ENCODE peak calls at places on chromosomes 12 and 14, in five cellular contexts. One of them, this sample, is unnamed.
A peak's percentile ranks its signal among the peaks of the same experiment; 100 is the strongest.

GRCh38 chr14:92122351-92122677 is 545 bp downstream of the CPSF2 start:
- DNase-seq in HepG2: peak; percentile 18
- DNase-seq in K562: no peak
- DNase-seq in H1: no peak
- DNase-seq in GM12878: no peak
- DNase-seq in this sample: no peak

GRCh38 chr14:100747021-100747586 is 20.4 kb downstream of the DLK1 start:
- DNase-seq in K562: no peak
- DNase-seq in H1: no peak
- DNase-seq in HepG2: peak; percentile 55
- DNase-seq in GM12878: no peak
- DNase-seq in this sample: peak; percentile 45

GRCh38 chr14:75822522-75823288 is 159.1 kb downstream of the TGFB3 start:
- DNase-seq in H1: no peak
- DNase-seq in HepG2: no peak
- DNase-seq in GM12878: no peak
- DNase-seq in K562: no peak
- DNase-seq in this sample: peak; percentile 67

GRCh38 chr14:55819610-55820304 is 239.8 kb downstream of the KTN1 start:
- DNase-seq in GM12878: peak; percentile 40
- DNase-seq in K562: no peak
- DNase-seq in HepG2: no peak
- DNase-seq in H1: no peak
- DNase-seq in this sample: no peak

GRCh38 chr14:65783576-65783975 is 371.0 kb downstream of the FUT8 start:
- DNase-seq in H1: no peak
- DNase-seq in HepG2: no peak
- DNase-seq in GM12878: no peak
- DNase-seq in K562: no peak
- DNase-seq in this sample: no peak

GRCh38 chr12:131142891-131143637 is 189.4 kb downstream of the ADGRD1 start:
- DNase-seq in K562: no peak
- DNase-seq in HepG2: no peak
- DNase-seq in GM12878: no peak
- DNase-seq in H1: no peak
- DNase-seq in this sample: no peak

GRCh38 chr12:46794593-46795190 is 31.1 kb downstream of the SLC38A4 start:
- DNase-seq in GM12878: peak; percentile 28
- DNase-seq in H1: no peak
- DNase-seq in K562: no peak
- DNase-seq in HepG2: no peak
- DNase-seq in this sample: no peak

GRCh38 chr14:59507063-59507751 is 22.9 kb downstream of the JKAMP start:
- DNase-seq in K562: peak; percentile 55
- DNase-seq in H1: peak; percentile 58
- DNase-seq in GM12878: no peak
- DNase-seq in HepG2: peak; percentile 62
- DNase-seq in this sample: peak; percentile 42

GRCh38 chr12:103441437-103442186 is 54.2 kb downstream of the C12orf42 start:
- DNase-seq in K562: no peak
- DNase-seq in H1: no peak
- DNase-seq in GM12878: peak; percentile 97
- DNase-seq in HepG2: no peak
- DNase-seq in this sample: no peak

GRCh38 chr12:31325877-31326631 is at the start of gene SINHCAF:
- DNase-seq in H1: peak; percentile 99
- DNase-seq in GM12878: peak; percentile 92
- DNase-seq in K562: peak; percentile 94
- DNase-seq in HepG2: peak; percentile 99
- DNase-seq in this sample: peak; percentile 96

GRCh38 chr12:124898200-124898950 is 16.1 kb downstream of the UBC start:
- DNase-seq in H1: peak; percentile 53
- DNase-seq in HepG2: peak; percentile 63
- DNase-seq in GM12878: no peak
- DNase-seq in K562: peak; percentile 50
- DNase-seq in this sample: no peak

GRCh38 chr12:124829708-124830304 is 33.9 kb downstream of the SCARB1 start:
- DNase-seq in HepG2: peak; percentile 39
- DNase-seq in GM12878: no peak
- DNase-seq in H1: no peak
- DNase-seq in K562: peak; percentile 58
- DNase-seq in this sample: no peak

GRCh38 chr12:106498056-106498455 is 84.7 kb upstream of the RFX4 start:
- DNase-seq in HepG2: no peak
- DNase-seq in H1: no peak
- DNase-seq in K562: no peak
- DNase-seq in GM12878: no peak
- DNase-seq in this sample: no peak

GRCh38 chr12:123056053-123056452 is 75.6 kb downstream of the ARL6IP4 start:
- DNase-seq in GM12878: no peak
- DNase-seq in H1: no peak
- DNase-seq in K562: peak; percentile 56
- DNase-seq in HepG2: no peak
- DNase-seq in this sample: peak; percentile 13

GRCh38 chr12:115294443-115295133 is 610.6 kb upstream of the TBX3 start:
- DNase-seq in K562: no peak
- DNase-seq in GM12878: no peak
- DNase-seq in HepG2: no peak
- DNase-seq in H1: no peak
- DNase-seq in this sample: no peak

GRCh38 chr12:24505366-24506025 is 443.4 kb downstream of the BCAT1 start:
- DNase-seq in GM12878: no peak
- DNase-seq in H1: no peak
- DNase-seq in HepG2: no peak
- DNase-seq in K562: no peak
- DNase-seq in this sample: no peak

GRCh38 chr12:66409195-66409871 is 107.0 kb downstream of the HELB start:
- DNase-seq in H1: peak; percentile 33
- DNase-seq in HepG2: peak; percentile 34
- DNase-seq in GM12878: no peak
- DNase-seq in K562: no peak
- DNase-seq in this sample: peak; percentile 57

GRCh38 chr12:89235189-89235993 is 116.9 kb downstream of the DUSP6 start:
- DNase-seq in H1: no peak
- DNase-seq in K562: no peak
- DNase-seq in GM12878: no peak
- DNase-seq in HepG2: no peak
- DNase-seq in this sample: no peak

GRCh38 chr14:72023128-72024042 is 91.2 kb downstream of the RGS6 start:
- DNase-seq in K562: no peak
- DNase-seq in GM12878: peak; percentile 25
- DNase-seq in H1: no peak
- DNase-seq in HepG2: no peak
- DNase-seq in this sample: peak; percentile 79

GRCh38 chr14:33230016-33230415 is 291.3 kb downstream of the NPAS3 start:
- DNase-seq in GM12878: no peak
- DNase-seq in HepG2: no peak
- DNase-seq in K562: no peak
- DNase-seq in H1: no peak
- DNase-seq in this sample: no peak

GRCh38 chr12:93173178-93173957 is 204.4 kb upstream of the NUDT4 start:
- DNase-seq in GM12878: no peak
- DNase-seq in HepG2: no peak
- DNase-seq in K562: no peak
- DNase-seq in H1: no peak
- DNase-seq in this sample: no peak

GRCh38 chr14:32203928-32204357 is 874 bp upstream of the RNU6-8 start:
- DNase-seq in GM12878: no peak
- DNase-seq in K562: no peak
- DNase-seq in H1: no peak
- DNase-seq in HepG2: peak; percentile 31
- DNase-seq in this sample: no peak

GRCh38 chr12:69008510-69008909 is 75.5 kb upstream of the CPM start:
- DNase-seq in GM12878: no peak
- DNase-seq in H1: no peak
- DNase-seq in HepG2: no peak
- DNase-seq in K562: no peak
- DNase-seq in this sample: no peak

GRCh38 chr14:30921305-30921704 is 46.9 kb downstream of the COCH start:
- DNase-seq in K562: no peak
- DNase-seq in HepG2: no peak
- DNase-seq in H1: no peak
- DNase-seq in GM12878: no peak
- DNase-seq in this sample: no peak

GRCh38 chr14:36582874-36583241 is 444 bp upstream of the NKX2-8 start:
- DNase-seq in K562: no peak
- DNase-seq in HepG2: no peak
- DNase-seq in GM12878: no peak
- DNase-seq in H1: no peak
- DNase-seq in this sample: no peak

GRCh38 chr14:36583242-36584166 is 1.1 kb upstream of the NKX2-8 start:
- DNase-seq in HepG2: no peak
- DNase-seq in K562: no peak
- DNase-seq in H1: no peak
- DNase-seq in GM12878: no peak
- DNase-seq in this sample: no peak

GRCh38 chr14:36580141-36580855 is 2.1 kb downstream of the NKX2-8 start:
- DNase-seq in HepG2: no peak
- DNase-seq in H1: no peak
- DNase-seq in K562: no peak
- DNase-seq in GM12878: no peak
- DNase-seq in this sample: no peak

GRCh38 chr14:36580856-36581831 is 1.3 kb downstream of the NKX2-8 start:
- DNase-seq in HepG2: no peak
- DNase-seq in K562: no peak
- DNase-seq in GM12878: no peak
- DNase-seq in H1: no peak
- DNase-seq in this sample: no peak

GRCh38 chr14:36582011-36582873 is at the start of gene NKX2-8:
- DNase-seq in K562: peak; percentile 28
- DNase-seq in HepG2: no peak
- DNase-seq in H1: no peak
- DNase-seq in GM12878: no peak
- DNase-seq in this sample: peak; percentile 21
- TF ChIP-seq SIN3A in K562: no peak
- TF ChIP-seq SIN3A in HepG2: no peak
- TF ChIP-seq SIN3A in H1: no peak
- TF ChIP-seq SIN3A in GM12878: no peak
- TF ChIP-seq SIN3A in this sample: peak; percentile 41

GRCh38 chr14:34650786-34651584 is 21.0 kb upstream of the SNX6 start:
- DNase-seq in HepG2: no peak
- DNase-seq in H1: no peak
- DNase-seq in GM12878: no peak
- DNase-seq in K562: no peak
- DNase-seq in this sample: peak; percentile 56
- TF ChIP-seq MAX in HepG2: no peak
- TF ChIP-seq MAX in H1: no peak
- TF ChIP-seq MAX in GM12878: no peak
- TF ChIP-seq MAX in K562: no peak
- TF ChIP-seq MAX in this sample: no peak

GRCh38 chr12:110249716-110250225 is 31.3 kb upstream of the ATP2A2 start:
- DNase-seq in H1: no peak
- DNase-seq in K562: no peak
- DNase-seq in HepG2: peak; percentile 74
- DNase-seq in GM12878: peak; percentile 13
- DNase-seq in this sample: no peak
- TF ChIP-seq POLR2A in H1: no peak
- TF ChIP-seq POLR2A in K562: no peak
- TF ChIP-seq POLR2A in HepG2: no peak
- TF ChIP-seq POLR2A in GM12878: no peak
- TF ChIP-seq POLR2A in this sample: no peak

GRCh38 chr12:29133680-29134079 is 15.4 kb upstream of the FAR2 start:
- DNase-seq in GM12878: no peak
- DNase-seq in K562: no peak
- DNase-seq in H1: no peak
- DNase-seq in HepG2: no peak
- DNase-seq in this sample: no peak

GRCh38 chr12:29131539-29131938 is 17.5 kb upstream of the FAR2 start:
- DNase-seq in K562: no peak
- DNase-seq in GM12878: no peak
- DNase-seq in H1: no peak
- DNase-seq in HepG2: no peak
- DNase-seq in this sample: no peak

GRCh38 chr12:29133141-29133540 is 15.9 kb upstream of the FAR2 start:
- DNase-seq in HepG2: no peak
- DNase-seq in K562: no peak
- DNase-seq in GM12878: no peak
- DNase-seq in H1: no peak
- DNase-seq in this sample: no peak
- TF ChIP-seq SIN3A in HepG2: no peak
- TF ChIP-seq SIN3A in K562: no peak
- TF ChIP-seq SIN3A in GM12878: no peak
- TF ChIP-seq SIN3A in H1: no peak
- TF ChIP-seq SIN3A in this sample: no peak

This sample was measured in HCT116.